ENCODE peak calls at places on chromosomes 5 and 9, in five cellular contexts. W is GM12878, X is K562, B is GM12892, Q is SK-N-SH. Z is an unnamed sample.

GRCh38 chr9:98860871-98861293 is 53.4 kb downstream of the GALNT12 start:
- DNase-seq in W (no peak), X (no peak), Q (peak; percentile 49), B (no peak), Z (no peak)

GRCh38 chr9:137963525-137963924 is 85.9 kb downstream of the CACNA1B start:
- DNase-seq in W (no peak), X (no peak), Q (no peak), B (no peak), Z (no peak)

GRCh38 chr9:88803551-88804288 is 187.5 kb upstream of the S1PR3 start:
- DNase-seq in X (peak; percentile 17), W (no peak), Q (peak; percentile 64), B (no peak), Z (no peak)

GRCh38 chr9:93297659-93298497 is 113.9 kb downstream of the WNK2 start:
- DNase-seq in X (peak; percentile 8), Q (peak; percentile 39), W (no peak), B (peak; percentile 20), Z (peak; percentile 12)

GRCh38 chr5:84411832-84412605 is 27.3 kb upstream of the EDIL3 start:
- DNase-seq in X (no peak), Q (no peak), B (no peak), W (no peak), Z (no peak)

GRCh38 chr5:110900829-110901228 is 162.0 kb downstream of the SLC25A46 start:
- DNase-seq in W (no peak), Q (no peak), X (no peak), B (no peak), Z (no peak)

GRCh38 chr5:93304391-93304790 is 276.6 kb downstream of the NR2F1-AS1 start:
- DNase-seq in B (no peak), Q (no peak), W (no peak), X (no peak), Z (no peak)

GRCh38 chr5:14062178-14062577 is 81.0 kb upstream of the TRIO start:
- DNase-seq in Q (no peak), X (no peak), B (no peak), W (no peak), Z (no peak)

GRCh38 chr5:135887881-135888614 is 7.6 kb downstream of the IL9 start:
- DNase-seq in Q (no peak), B (no peak), W (no peak), X (peak; percentile 13), Z (no peak)

GRCh38 chr9:70114898-70115297 is 71.2 kb downstream of the MAMDC2 start:
- DNase-seq in Q (no peak), W (no peak), X (no peak), B (no peak), Z (no peak)

GRCh38 chr5:133199366-133199901 is 147.6 kb downstream of the HSPA4 start:
- DNase-seq in X (no peak), B (no peak), W (no peak), Q (peak; percentile 28), Z (no peak)

GRCh38 chr5:110087829-110088228 is 398.1 kb downstream of the MAN2A1 start:
- DNase-seq in Q (no peak), W (no peak), X (no peak), B (no peak), Z (no peak)

GRCh38 chr9:111099199-111100005 is 61.1 kb upstream of the LPAR1 start:
- DNase-seq in X (no peak), Q (peak; percentile 6), B (no peak), W (no peak), Z (no peak)

GRCh38 chr5:35617435-35618296 is at the start of gene SPEF2:
- DNase-seq in B (peak; percentile 38), W (no peak), X (peak; percentile 10), Q (peak; percentile 87), Z (peak; percentile 38)

GRCh38 chr5:123035950-123036390 is 555 bp downstream of the PPIC start:
- DNase-seq in X (peak; percentile 25), W (no peak), B (peak; percentile 18), Q (peak; percentile 79), Z (peak; percentile 30)

GRCh38 chr9:131739988-131740648 is at the start of gene RAPGEF1:
- DNase-seq in W (no peak), B (peak; percentile 75), Q (peak; percentile 97), X (peak; percentile 90), Z (peak; percentile 76)

GRCh38 chr5:168291281-168291960 is at the start of gene WWC1:
- DNase-seq in X (peak; percentile 45), W (peak; percentile 31), Q (peak; percentile 92), B (peak; percentile 71), Z (peak; percentile 80)

GRCh38 chr5:93893050-93893449 is 151.7 kb upstream of the POU5F2 start:
- DNase-seq in Q (no peak), X (no peak), B (no peak), W (no peak), Z (no peak)

GRCh38 chr5:6454628-6455053 is 6.0 kb downstream of the UBE2QL1 start:
- DNase-seq in W (no peak), X (no peak), B (no peak), Q (no peak), Z (no peak)

GRCh38 chr9:127793093-127793708 is 7.4 kb downstream of the CDK9 start:
- DNase-seq in X (no peak), B (no peak), Q (no peak), W (no peak), Z (no peak)

GRCh38 chr9:92620870-92621269 is 49.1 kb downstream of the IPPK start:
- DNase-seq in X (no peak), Q (no peak), B (no peak), W (no peak), Z (no peak)

GRCh38 chr5:124000558-124000957 is 488.6 kb downstream of the CSNK1G3 start:
- DNase-seq in Q (no peak), B (no peak), W (no peak), X (no peak), Z (no peak)

GRCh38 chr5:75405296-75405695 is 68.3 kb downstream of the HMGCR start:
- DNase-seq in X (no peak), W (no peak), Q (no peak), B (no peak), Z (no peak)

GRCh38 chr5:126852104-126852531 is 75.2 kb downstream of the LMNB1 start:
- DNase-seq in Q (no peak), B (no peak), W (peak; percentile 23), X (no peak), Z (no peak)

GRCh38 chr9:107274953-107275422 is 8.1 kb upstream of the RAD23B start:
- DNase-seq in W (no peak), Q (no peak), B (no peak), X (no peak), Z (no peak)

GRCh38 chr9:72292874-72293607 is 72.0 kb downstream of the ZFAND5 start:
- DNase-seq in X (no peak), Q (no peak), W (no peak), B (no peak), Z (no peak)

GRCh38 chr5:55994502-55994997 is at the start of gene IL6ST:
- DNase-seq in X (no peak), Q (no peak), B (peak; percentile 18), W (no peak), Z (no peak)

GRCh38 chr5:1315018-1315708 is 20.3 kb upstream of the TERT start:
- DNase-seq in X (no peak), B (peak; percentile 1), W (no peak), Q (no peak), Z (no peak)

GRCh38 chr5:20359377-20359776 is 371.4 kb upstream of the CDH18 start:
- DNase-seq in X (no peak), W (no peak), B (no peak), Q (no peak), Z (no peak)
- TF ChIP-seq TAF1 in X (no peak), W (no peak), B (no peak), Q (no peak), Z (no peak)

GRCh38 chr9:38442473-38443096 is 18.3 kb upstream of the IGFBPL1 start:
- DNase-seq in X (no peak), W (no peak), B (no peak), Q (no peak), Z (no peak)

GRCh38 chr9:38443181-38443580 is 18.9 kb upstream of the IGFBPL1 start:
- DNase-seq in B (no peak), Q (no peak), X (no peak), W (no peak), Z (no peak)

GRCh38 chr9:38439916-38440301 is 15.7 kb upstream of the IGFBPL1 start:
- DNase-seq in Q (no peak), B (no peak), W (no peak), X (no peak), Z (no peak)

GRCh38 chr9:38440511-38440910 is 16.3 kb upstream of the IGFBPL1 start:
- DNase-seq in X (no peak), W (no peak), Q (no peak), B (no peak), Z (no peak)

DNA sequence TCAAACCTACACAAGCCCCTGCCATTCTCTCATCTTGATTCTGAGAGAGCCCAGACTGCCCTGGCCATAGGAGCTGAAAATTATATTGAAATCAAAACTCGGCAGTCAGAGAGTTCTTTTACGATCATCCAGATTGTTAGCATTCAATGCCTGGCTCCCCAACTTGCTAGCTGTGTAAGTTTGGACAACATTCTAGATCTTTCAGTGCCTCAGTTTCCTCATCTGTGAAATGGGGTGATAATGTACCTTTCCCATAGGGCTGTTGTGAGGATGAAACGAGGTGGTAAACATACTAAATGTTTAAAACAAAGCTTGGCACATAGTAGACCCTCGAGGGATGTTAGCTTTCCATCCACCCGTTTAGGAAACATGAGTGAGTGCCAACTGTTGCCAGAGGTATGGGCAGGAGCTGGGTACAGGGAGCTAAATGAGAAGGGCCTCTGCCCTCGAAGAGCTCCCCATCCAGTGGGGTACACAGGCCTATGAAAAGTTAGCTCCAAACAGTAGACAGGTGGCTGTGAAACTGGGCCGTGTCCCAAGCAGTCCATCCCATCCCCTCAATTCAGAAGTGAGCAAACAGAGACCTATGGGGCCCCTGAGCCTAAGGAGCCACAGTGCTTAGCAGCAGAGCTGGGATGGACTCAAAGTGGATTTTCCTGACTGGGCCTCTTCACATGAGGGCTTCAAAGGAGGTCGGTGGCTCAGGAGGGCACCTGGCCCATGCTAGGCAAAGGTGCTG is 17.3 kb upstream of the IGFBPL1 start:
- DNase-seq in W (no peak), B (no peak), X (no peak), Q (no peak), Z (no peak)
- TF ChIP-seq POLR2AphosphoS5 in W (no peak), B (no peak), X (no peak), Q (no peak), Z (no peak)

DNA sequence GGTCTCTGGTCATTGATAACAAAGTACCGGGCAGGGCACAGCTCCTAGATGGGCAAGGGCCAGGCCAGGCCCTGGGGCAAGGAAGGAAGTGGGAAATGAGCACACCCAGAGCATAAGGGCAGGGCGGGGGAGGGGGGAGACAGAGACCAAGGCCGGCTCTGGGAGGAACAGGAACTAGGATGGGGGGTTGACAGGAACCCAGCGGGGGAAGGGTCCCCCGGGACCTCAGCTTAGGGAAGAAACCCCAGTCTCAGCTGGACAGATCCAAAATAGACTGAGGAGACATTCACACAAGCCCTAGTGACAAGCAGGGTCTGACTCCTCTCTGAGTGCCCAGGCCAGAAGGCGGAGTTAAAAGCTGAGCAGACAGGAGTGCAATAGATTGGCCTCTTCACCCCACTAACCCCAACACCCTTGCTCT is 731 bp downstream of the ATOSB start:
- DNase-seq in W (no peak), X (no peak), Q (peak; percentile 38), B (no peak), Z (no peak)
- TF ChIP-seq TAF1 in W (no peak), X (no peak), Q (no peak), B (no peak), Z (no peak)

DNA sequence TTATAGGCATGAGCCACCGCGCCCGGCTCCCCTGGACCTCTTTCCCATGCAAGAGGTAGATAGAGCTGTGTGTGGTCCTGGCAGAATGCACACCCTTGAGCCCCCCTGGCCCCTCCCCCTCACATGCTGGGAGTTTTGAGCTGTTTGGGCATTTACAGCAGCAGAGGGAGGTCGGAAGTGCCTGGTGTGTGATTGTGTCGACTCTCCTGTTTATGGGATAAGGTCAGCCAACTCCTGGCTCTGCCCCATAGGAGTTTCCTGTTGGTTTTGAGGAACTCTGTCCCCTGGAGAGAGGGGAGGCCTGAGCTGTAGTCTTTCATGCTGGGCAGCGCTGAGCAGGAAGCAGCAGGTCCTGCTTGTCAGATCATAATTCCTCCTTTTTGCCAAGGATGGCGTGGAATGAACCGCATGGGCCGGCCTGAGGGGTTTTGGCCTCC is 6.0 kb downstream of the LRRC8A start:
- DNase-seq in Q (no peak), B (no peak), W (no peak), X (no peak), Z (no peak)
- TF ChIP-seq POLR2AphosphoS5 in Q (no peak), B (no peak), W (no peak), X (no peak), Z (no peak)